ENCODE peak calls at places on chromosomes 11 and 22, in five cellular contexts. One of them, this sample, is unnamed. For H3K4me1, the result is how much of the 10 kb centered on the place peaks cover.

GRCh38 chr11:111793863-111794262 is 27.7 kb upstream of the PPP2R1B start:
- DNase-seq in HepG2: no peak
- DNase-seq in SK-N-SH: peak
- DNase-seq in GM12878: no peak
- DNase-seq in H1: no peak
- DNase-seq in this sample: no peak

GRCh38 chr11:45847908-45848316 is 637 bp downstream of the CRY2 start:
- DNase-seq in SK-N-SH: peak
- DNase-seq in H1: no peak
- DNase-seq in HepG2: peak
- DNase-seq in GM12878: no peak
- DNase-seq in this sample: peak

GRCh38 chr11:118892515-118892914 is 8.8 kb downstream of the CXCR5 start:
- DNase-seq in GM12878: no peak
- DNase-seq in H1: no peak
- DNase-seq in SK-N-SH: no peak
- DNase-seq in HepG2: no peak
- DNase-seq in this sample: no peak

GRCh38 chr11:62142921-62143320 is 19.1 kb downstream of the INCENP start:
- DNase-seq in H1: no peak
- DNase-seq in GM12878: no peak
- DNase-seq in HepG2: no peak
- DNase-seq in SK-N-SH: peak
- DNase-seq in this sample: no peak

GRCh38 chr22:32462452-32462851 is 1.8 kb downstream of the BPIFC start:
- DNase-seq in HepG2: no peak
- DNase-seq in H1: no peak
- DNase-seq in SK-N-SH: no peak
- DNase-seq in GM12878: no peak
- DNase-seq in this sample: no peak

GRCh38 chr11:64113462-64113780 is 52.5 kb downstream of the MACROD1 start:
- DNase-seq in HepG2: no peak
- DNase-seq in GM12878: no peak
- DNase-seq in SK-N-SH: no peak
- DNase-seq in H1: no peak
- DNase-seq in this sample: no peak

GRCh38 chr11:125627236-125627910 is 2.4 kb downstream of the CHEK1 start:
- DNase-seq in H1: no peak
- DNase-seq in GM12878: no peak
- DNase-seq in HepG2: no peak
- DNase-seq in SK-N-SH: no peak
- DNase-seq in this sample: no peak

GRCh38 chr11:131137046-131137445 is 220.8 kb upstream of the SNX19 start:
- DNase-seq in HepG2: no peak
- DNase-seq in GM12878: no peak
- DNase-seq in SK-N-SH: no peak
- DNase-seq in H1: no peak
- DNase-seq in this sample: no peak

GRCh38 chr11:70577258-70577603 is 178.9 kb downstream of the CTTN start:
- DNase-seq in H1: no peak
- DNase-seq in GM12878: no peak
- DNase-seq in SK-N-SH: peak
- DNase-seq in HepG2: no peak
- DNase-seq in this sample: no peak

GRCh38 chr11:11476499-11476898 is 123.4 kb upstream of the CSNK2A3 start:
- DNase-seq in HepG2: no peak
- DNase-seq in GM12878: no peak
- DNase-seq in H1: no peak
- DNase-seq in SK-N-SH: no peak
- DNase-seq in this sample: no peak

GRCh38 chr11:69928124-69928523 is 108.9 kb upstream of the FGF3 start:
- DNase-seq in GM12878: no peak
- DNase-seq in SK-N-SH: no peak
- DNase-seq in HepG2: no peak
- DNase-seq in H1: no peak
- DNase-seq in this sample: no peak

GRCh38 chr11:560305-561147 is at the start of the genes LMNTD2 and RASSF7:
- DNase-seq in SK-N-SH: peak
- DNase-seq in H1: peak
- DNase-seq in GM12878: peak
- DNase-seq in HepG2: peak
- DNase-seq in this sample: peak

GRCh38 chr11:94060401-94060800 is 39.2 kb downstream of the HEPHL1 start:
- DNase-seq in HepG2: no peak
- DNase-seq in GM12878: no peak
- DNase-seq in SK-N-SH: no peak
- DNase-seq in H1: no peak
- DNase-seq in this sample: no peak

GRCh38 chr22:49044091-49044490 is 783.6 kb downstream of the BRD1 start:
- DNase-seq in SK-N-SH: no peak
- DNase-seq in H1: no peak
- DNase-seq in GM12878: no peak
- DNase-seq in HepG2: no peak
- DNase-seq in this sample: no peak

DNA sequence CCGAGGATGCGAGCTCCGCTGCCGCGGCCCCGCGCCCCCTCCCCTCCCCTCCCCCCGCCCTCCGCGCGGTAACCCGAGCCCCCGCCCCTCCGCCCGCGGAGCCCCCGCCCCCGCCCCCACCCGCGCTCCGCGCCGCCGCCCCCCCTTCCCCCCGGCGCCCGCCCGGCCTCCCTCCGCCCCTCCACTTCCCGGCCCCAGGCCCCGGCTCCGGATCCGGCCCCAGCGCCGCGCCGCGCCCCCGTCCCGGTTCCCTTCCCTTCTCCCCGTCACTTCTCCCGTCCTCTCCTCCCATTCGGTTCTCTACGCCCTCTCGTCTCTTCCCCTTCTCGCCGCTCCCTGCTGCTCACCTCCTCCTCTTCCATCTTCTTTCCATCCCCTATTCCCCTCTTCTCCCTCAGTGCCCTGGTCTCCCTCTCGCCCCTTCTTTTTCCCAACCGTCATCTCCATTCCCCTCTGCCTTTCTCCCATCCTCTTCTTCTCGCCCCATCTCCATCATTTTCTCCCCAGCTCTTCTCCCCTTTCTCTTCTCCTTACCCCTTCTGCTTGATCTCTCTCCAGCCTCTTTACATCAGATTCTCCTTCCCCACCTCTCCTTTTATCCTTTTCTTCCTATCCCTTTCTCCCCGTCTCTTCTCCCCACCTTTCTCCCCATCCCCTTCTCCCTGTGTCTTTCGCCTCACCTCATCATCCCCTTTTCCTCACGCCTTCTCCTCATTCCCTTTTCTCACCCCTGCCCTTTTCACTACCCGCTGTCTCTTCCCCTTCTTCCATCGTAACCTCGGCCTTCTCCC is at the start of gene DCHS1:
- DNase-seq in GM12878: no peak
- DNase-seq in HepG2: no peak
- DNase-seq in H1: peak
- DNase-seq in SK-N-SH: peak
- DNase-seq in this sample: no peak
- TF ChIP-seq TAF1 in GM12878: no peak
- TF ChIP-seq TAF1 in HepG2: no peak
- TF ChIP-seq TAF1 in H1: no peak
- TF ChIP-seq TAF1 in SK-N-SH: no peak
- TF ChIP-seq TAF1 in this sample: no peak

DNA sequence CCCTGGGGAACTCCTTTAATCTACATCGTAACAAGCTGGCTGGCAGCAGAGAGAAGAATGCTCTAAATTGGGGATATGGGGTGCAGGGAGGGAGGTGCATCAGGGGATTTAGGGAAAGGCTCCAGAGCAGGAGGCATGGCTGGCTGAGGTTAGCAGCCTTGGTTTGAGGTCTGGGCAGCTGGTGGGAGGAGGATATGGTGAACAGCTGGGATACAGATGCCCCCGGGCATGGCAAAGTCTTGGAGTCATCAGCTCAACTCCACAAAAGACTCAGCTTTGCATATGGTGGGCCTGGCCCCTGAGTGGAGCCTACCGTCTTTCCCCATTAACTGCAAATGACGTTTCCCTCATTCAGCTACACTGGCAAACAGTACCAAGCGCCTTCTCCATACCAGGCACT is 5.4 kb downstream of the FAM83F start:
- DNase-seq in H1: no peak
- DNase-seq in GM12878: no peak
- DNase-seq in HepG2: no peak
- DNase-seq in SK-N-SH: no peak
- DNase-seq in this sample: no peak
- H3K4me1 ChIP-seq in H1: under half
- H3K4me1 ChIP-seq in GM12878: under half
- H3K4me1 ChIP-seq in HepG2: half or more
- H3K4me1 ChIP-seq in SK-N-SH: under half
- H3K4me1 ChIP-seq in this sample: half or more

DNA sequence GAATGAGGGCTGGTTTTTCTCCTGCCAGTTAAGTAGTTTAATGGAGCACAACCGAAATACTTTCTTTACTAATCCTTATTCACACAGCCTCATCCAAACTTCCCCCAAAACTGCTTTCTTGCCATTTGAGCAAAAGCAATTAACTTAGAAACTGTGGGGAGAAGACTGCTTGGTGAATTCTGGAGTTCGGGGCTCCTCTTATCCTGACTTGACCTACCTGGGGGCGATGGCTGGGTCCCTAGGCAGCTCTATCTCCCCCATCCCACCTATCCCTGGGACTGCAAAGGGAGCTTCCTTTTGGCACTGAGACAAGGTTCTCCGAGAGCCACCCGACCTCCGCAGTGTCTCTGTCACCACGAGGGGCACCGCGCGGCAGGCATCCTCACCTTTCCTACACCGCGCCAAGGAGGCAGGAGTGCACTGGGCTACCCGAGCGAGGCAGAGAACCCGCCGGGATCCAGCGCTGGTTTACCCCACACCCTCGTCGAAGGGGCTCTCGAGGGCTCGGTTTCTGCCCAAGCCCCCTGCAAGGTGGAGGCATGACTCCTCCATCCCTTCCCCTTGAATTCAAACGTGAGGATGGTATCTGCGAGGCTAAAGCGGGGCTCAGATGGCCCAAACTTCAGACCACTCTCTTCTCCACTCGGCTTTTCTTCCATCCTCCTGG is 731 bp downstream of the DESI1 start:
- DNase-seq in GM12878: no peak
- DNase-seq in SK-N-SH: peak
- DNase-seq in H1: peak
- DNase-seq in HepG2: peak
- DNase-seq in this sample: peak
- TF ChIP-seq TAF1 in GM12878: no peak
- TF ChIP-seq TAF1 in SK-N-SH: no peak
- TF ChIP-seq TAF1 in H1: peak
- TF ChIP-seq TAF1 in HepG2: no peak
- TF ChIP-seq TAF1 in this sample: no peak

GRCh38 chr11:33689506-33689905 is 11.1 kb downstream of the C11orf91 start:
- DNase-seq in SK-N-SH: no peak
- DNase-seq in GM12878: no peak
- DNase-seq in HepG2: no peak
- DNase-seq in H1: peak
- DNase-seq in this sample: no peak
- H3K4me1 ChIP-seq in SK-N-SH: under half
- H3K4me1 ChIP-seq in GM12878: under half
- H3K4me1 ChIP-seq in HepG2: under half
- H3K4me1 ChIP-seq in H1: under half
- H3K4me1 ChIP-seq in this sample: under half

GRCh38 chr22:42365942-42366660 is 66.1 kb downstream of the NFAM1 start:
- DNase-seq in GM12878: no peak
- DNase-seq in SK-N-SH: no peak
- DNase-seq in H1: no peak
- DNase-seq in HepG2: no peak
- DNase-seq in this sample: no peak
- TF ChIP-seq TAF1 in GM12878: no peak
- TF ChIP-seq TAF1 in SK-N-SH: no peak
- TF ChIP-seq TAF1 in H1: no peak
- TF ChIP-seq TAF1 in HepG2: no peak
- TF ChIP-seq TAF1 in this sample: no peak

GRCh38 chr11:68353118-68353517 is 40.7 kb downstream of the LRP5 start:
- DNase-seq in H1: no peak
- DNase-seq in GM12878: no peak
- DNase-seq in HepG2: no peak
- DNase-seq in SK-N-SH: peak
- DNase-seq in this sample: no peak

GRCh38 chr11:68354181-68354872 is 41.9 kb downstream of the LRP5 start:
- DNase-seq in SK-N-SH: no peak
- DNase-seq in HepG2: no peak
- DNase-seq in H1: no peak
- DNase-seq in GM12878: no peak
- DNase-seq in this sample: no peak

GRCh38 chr11:68352591-68352990 is 40.2 kb downstream of the LRP5 start:
- DNase-seq in HepG2: no peak
- DNase-seq in GM12878: no peak
- DNase-seq in H1: no peak
- DNase-seq in SK-N-SH: peak
- DNase-seq in this sample: no peak

GRCh38 chr11:68355471-68355870 is 43.1 kb downstream of the LRP5 start:
- DNase-seq in GM12878: no peak
- DNase-seq in SK-N-SH: no peak
- DNase-seq in H1: no peak
- DNase-seq in HepG2: no peak
- DNase-seq in this sample: no peak

GRCh38 chr11:68353669-68354068 is 41.3 kb downstream of the LRP5 start:
- DNase-seq in H1: no peak
- DNase-seq in SK-N-SH: peak
- DNase-seq in HepG2: no peak
- DNase-seq in GM12878: no peak
- DNase-seq in this sample: no peak
- H3K4me1 ChIP-seq in H1: under half
- H3K4me1 ChIP-seq in SK-N-SH: under half
- H3K4me1 ChIP-seq in HepG2: under half
- H3K4me1 ChIP-seq in GM12878: under half
- H3K4me1 ChIP-seq in this sample: under half

DNA sequence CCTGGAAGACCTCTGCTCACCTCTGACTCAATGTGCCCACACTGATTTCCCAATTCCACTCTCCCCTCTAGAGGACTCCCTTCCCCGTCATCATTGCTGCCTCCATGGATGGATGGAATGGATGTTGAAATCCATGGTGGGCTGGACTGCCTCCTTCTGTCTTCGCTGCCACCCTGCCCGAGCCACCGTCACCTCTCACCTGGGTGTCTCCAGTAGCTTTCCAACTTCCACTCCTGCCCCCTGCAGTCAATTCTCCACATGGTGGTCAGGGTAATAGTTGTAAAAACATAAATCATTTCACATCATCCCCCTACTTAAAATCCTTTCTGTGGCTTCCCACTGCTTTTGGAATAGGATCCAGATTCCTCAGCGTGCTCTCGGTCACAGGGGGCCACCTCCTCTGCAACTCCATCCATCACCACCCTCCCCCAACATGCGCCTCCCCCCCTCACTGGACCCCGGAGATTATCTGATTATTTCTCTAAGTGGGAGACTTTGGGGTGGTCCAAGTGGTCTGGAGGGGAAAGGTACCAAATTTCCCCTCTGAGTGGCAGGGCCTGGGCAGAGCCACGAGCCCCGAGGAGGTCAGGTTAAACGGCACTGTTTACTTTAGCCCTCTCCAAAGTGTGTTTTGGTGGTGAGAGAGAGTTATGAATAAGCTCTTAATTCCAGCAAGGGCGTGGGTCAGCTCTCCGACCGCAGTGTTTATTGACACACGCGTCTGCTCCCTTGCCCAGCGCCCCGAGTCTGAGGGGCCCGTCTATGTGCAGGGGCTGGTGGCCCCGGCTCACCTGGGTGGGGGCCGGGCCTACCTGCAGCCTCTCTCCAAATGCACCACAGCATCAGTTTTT is 313.7 kb downstream of the MN1 start:
- DNase-seq in HepG2: peak
- DNase-seq in GM12878: no peak
- DNase-seq in H1: no peak
- DNase-seq in SK-N-SH: no peak
- DNase-seq in this sample: no peak
- TF ChIP-seq TAF1 in HepG2: no peak
- TF ChIP-seq TAF1 in GM12878: no peak
- TF ChIP-seq TAF1 in H1: no peak
- TF ChIP-seq TAF1 in SK-N-SH: no peak
- TF ChIP-seq TAF1 in this sample: no peak

This sample was measured in K562.